ENCODE peak calls at places on chromosomes 4 and X, in five cellular contexts. J is endodermal cell; C is glutamatergic neuron; U is CD8-positive, alpha-beta T cell; I is breast epithelium. S is an unnamed sample.

GRCh38 chrX:45850775-45851433 is 650.2 kb upstream of the DIPK2B start:
- DNase-seq in J (peak; percentile 74), C (peak; percentile 49), U (no peak), I (no peak), S (peak; percentile 3)

GRCh38 chrX:56505866-56506265 is 57.6 kb upstream of the UBQLN2 start:
- DNase-seq in J (no peak), C (no peak), U (no peak), I (no peak), S (no peak)

GRCh38 chrX:3699841-3700381 is 13.5 kb downstream of the PRKX start:
- DNase-seq in J (no peak), C (no peak), U (no peak), I (no peak), S (no peak)

GRCh38 chr4:168335621-168336020 is 17.1 kb upstream of the DDX60 start:
- DNase-seq in J (no peak), C (no peak), U (no peak), I (no peak), S (no peak)

GRCh38 chr4:20095805-20096541 is 155.7 kb upstream of the SLIT2 start:
- DNase-seq in J (no peak), C (no peak), U (no peak), I (no peak), S (no peak)

GRCh38 chr4:48827622-48828021 is 3.3 kb upstream of the OCIAD1 start:
- DNase-seq in J (no peak), C (no peak), U (no peak), I (no peak), S (no peak)

GRCh38 chrX:13128104-13128503 is 83.7 kb upstream of the FAM9C start:
- DNase-seq in J (no peak), C (no peak), U (no peak), I (no peak), S (no peak)

GRCh38 chr4:7640136-7640535 is 205.4 kb upstream of the PSAPL1 start:
- DNase-seq in J (no peak), C (no peak), U (no peak), I (no peak), S (no peak)

GRCh38 chrX:9340619-9341304 is 124.1 kb upstream of the TBL1X start:
- DNase-seq in J (peak; percentile 64), C (peak; percentile 28), U (no peak), I (peak; percentile 36), S (no peak)

GRCh38 chr4:105637409-105638258 is 70.9 kb downstream of the INTS12 start:
- DNase-seq in J (no peak), C (peak; percentile 51), U (no peak), I (peak; percentile 44), S (no peak)

GRCh38 chrX:44282753-44283152 is 60.7 kb downstream of the EFHC2 start:
- DNase-seq in J (no peak), C (no peak), U (no peak), I (no peak), S (no peak)

GRCh38 chrX:39625810-39626209 is 471.9 kb downstream of the BCOR start:
- DNase-seq in J (no peak), C (no peak), U (no peak), I (no peak), S (no peak)

GRCh38 chr4:3701271-3702083 is 64.7 kb upstream of the ADRA2C start:
- DNase-seq in J (no peak), C (no peak), U (no peak), I (no peak), S (no peak)

GRCh38 chr4:1499465-1499864 is 93.2 kb upstream of the NKX1-1 start:
- DNase-seq in J (peak; percentile 27), C (no peak), U (no peak), I (no peak), S (no peak)

GRCh38 chrX:46279925-46280313 is 265.3 kb downstream of the ZNF674 start:
- DNase-seq in J (no peak), C (no peak), U (no peak), I (no peak), S (no peak)

GRCh38 chrX:50818986-50819385 is 5.0 kb upstream of the SHROOM4 start:
- DNase-seq in J (no peak), C (no peak), U (no peak), I (no peak), S (no peak)

GRCh38 chrX:67207912-67208311 is 335.9 kb upstream of the AR start:
- DNase-seq in J (no peak), C (no peak), U (no peak), I (no peak), S (no peak)

GRCh38 chr4:30755306-30755705 is 35.1 kb downstream of the PCDH7 start:
- DNase-seq in J (no peak), C (no peak), U (no peak), I (no peak), S (no peak)

GRCh38 chr4:77015390-77015789 is 60.4 kb downstream of the CCNI start:
- DNase-seq in J (peak; percentile 68), C (no peak), U (no peak), I (no peak), S (no peak)

GRCh38 chrX:110852180-110852579 is 56.6 kb upstream of the CHRDL1 start:
- DNase-seq in J (peak; percentile 61), C (no peak), U (no peak), I (no peak), S (peak; percentile 30)

GRCh38 chr4:887034-887763 is 44.9 kb downstream of the GAK start:
- DNase-seq in J (no peak), C (no peak), U (no peak), I (no peak), S (no peak)

GRCh38 chr4:152535236-152535902 is 523 bp downstream of the FBXW7 start:
- DNase-seq in J (no peak), C (no peak), U (peak; percentile 9), I (no peak), S (no peak)

GRCh38 chr4:106463622-106464021 is 95.0 kb upstream of the GIMD1 start:
- DNase-seq in J (no peak), C (no peak), U (no peak), I (no peak), S (no peak)

GRCh38 chr4:99722662-99723061 is 65.0 kb upstream of the C4orf54 start:
- DNase-seq in J (no peak), C (no peak), U (no peak), I (no peak), S (no peak)

GRCh38 chrX:80765226-80765625 is 44.5 kb downstream of the BRWD3 start:
- DNase-seq in J (no peak), C (no peak), U (no peak), I (no peak), S (no peak)

GRCh38 chrX:70171636-70172035 is 5.6 kb upstream of the DGAT2L6 start:
- DNase-seq in J (no peak), C (no peak), U (no peak), I (no peak), S (no peak)

GRCh38 chrX:107566603-107567262 is 61.6 kb upstream of the PRPS1 start:
- DNase-seq in J (no peak), C (no peak), U (no peak), I (no peak), S (no peak)

GRCh38 chr4:2793920-2794706 is 1.2 kb downstream of the SH3BP2 start:
- DNase-seq in J (peak; percentile 58), C (peak; percentile 38), U (no peak), I (peak; percentile 59), S (no peak)

DNA sequence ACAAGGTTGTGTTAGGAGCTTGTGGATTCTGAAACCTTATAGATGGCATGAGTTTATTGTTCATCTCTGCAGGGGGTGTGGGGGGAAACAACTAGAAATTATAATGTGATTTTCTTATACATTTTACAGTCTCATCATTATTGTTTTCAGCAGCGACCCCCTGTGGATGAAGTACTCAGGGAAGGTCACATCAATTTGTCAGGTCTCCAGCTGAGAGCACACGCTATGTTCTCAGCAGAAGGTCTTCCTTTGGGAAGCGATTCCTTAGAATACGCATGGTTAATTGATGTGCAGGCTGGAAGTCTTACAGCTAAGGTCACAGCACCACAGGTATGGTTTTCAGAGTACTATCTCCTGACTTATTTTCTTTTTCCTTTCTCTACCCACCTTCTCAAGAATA is 72.2 kb downstream of the BLTP1 start:
- DNase-seq in J (peak; percentile 52), C (no peak), U (no peak), I (no peak), S (peak; percentile 11)
- TF ChIP-seq CTCF in J (no peak), C (no peak), U (no peak), I (no peak), S (peak; percentile 28)

GRCh38 chr4:149264093-149264733 is 551.4 kb downstream of the IQCM start:
- DNase-seq in J (peak; percentile 75), C (peak; percentile 40), U (no peak), I (no peak), S (peak; percentile 16)
- TF ChIP-seq CTCF in J (peak; percentile 89), C (peak; percentile 74), U (no peak), I (peak; percentile 20), S (peak; percentile 79)

GRCh38 chr4:142883433-142883832 is 37.3 kb upstream of the INPP4B start:
- DNase-seq in J (peak; percentile 59), C (no peak), U (no peak), I (no peak), S (no peak)
- TF ChIP-seq CTCF in J (peak; percentile 81), C (peak; percentile 33), U (no peak), I (no peak), S (peak; percentile 51)

DNA sequence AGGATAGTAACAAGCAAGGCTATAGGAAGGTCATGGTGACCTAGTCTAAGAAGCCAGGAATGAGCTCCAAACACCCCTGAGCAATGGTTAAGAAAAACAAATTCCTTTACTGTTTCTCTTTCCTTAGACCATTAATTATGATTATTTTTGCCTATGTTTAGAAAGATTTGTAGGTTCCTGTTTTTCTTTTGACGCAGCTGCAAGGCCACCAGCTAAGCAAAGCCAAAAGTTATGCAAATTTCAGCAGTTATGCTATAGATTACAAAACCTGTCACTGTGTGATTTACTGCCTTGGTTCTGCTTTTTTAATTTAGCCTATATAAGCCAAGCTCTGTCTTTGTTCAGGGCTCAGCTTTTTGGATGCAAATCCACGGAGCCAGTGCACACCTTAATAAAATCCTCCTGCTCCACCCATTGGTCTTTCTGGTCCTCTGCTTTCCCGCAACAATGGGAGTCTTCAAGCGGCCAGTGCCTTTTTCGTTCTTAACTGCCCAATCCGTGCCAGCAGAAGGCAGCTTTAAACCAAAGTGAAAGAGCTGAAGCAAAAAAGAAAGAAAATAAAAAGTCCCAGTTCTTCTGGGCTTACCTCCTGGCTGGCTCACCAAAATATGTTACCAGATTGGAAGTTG is 1.4 kb upstream of the CEP135 start:
- DNase-seq in J (no peak), C (no peak), U (no peak), I (no peak), S (no peak)
- TF ChIP-seq CTCF in J (no peak), C (no peak), U (no peak), I (no peak), S (no peak)

DNA sequence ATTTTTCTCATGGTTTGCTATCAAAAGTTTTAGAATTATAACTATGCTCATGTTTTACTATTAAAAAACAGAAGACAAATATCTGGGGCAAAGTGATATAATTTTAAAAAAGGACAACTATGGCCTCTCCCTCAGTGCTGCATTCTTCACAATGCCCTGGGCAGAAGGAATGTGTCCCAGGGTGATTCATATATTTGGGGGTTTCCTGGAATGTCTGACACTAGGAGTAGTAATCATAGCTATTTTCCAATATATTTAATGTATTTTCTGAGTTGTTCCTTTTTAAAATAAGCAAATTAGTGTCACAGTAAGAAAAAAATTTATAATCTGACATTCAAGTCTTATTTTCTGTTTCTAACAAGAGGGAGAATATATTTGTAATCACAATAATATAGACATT is 281.7 kb downstream of the UNC5C start:
- DNase-seq in J (no peak), C (no peak), U (no peak), I (no peak), S (no peak)
- TF ChIP-seq CTCF in J (no peak), C (no peak), U (no peak), I (no peak), S (no peak)